ENCODE peak calls at places on chromosomes 12 and 14, in four cellular contexts. U is CD14-positive monocyte; H is GDM1; T is activated CD8-positive, alpha-beta memory T cell treated with anti-CD3 and anti-CD28 coated beads for 24 hours. Q is an unnamed sample.

GRCh38 chr14:50260511-50260910 is 29.1 kb upstream of the SOS2 start:
- DNase-seq in U (no peak), H (peak; percentile 1), T (no peak), Q (no peak)

GRCh38 chr12:114746297-114747074 is 62.5 kb upstream of the TBX3 start:
- DNase-seq in T (no peak), U (no peak), H (no peak), Q (no peak)

GRCh38 chr14:61877050-61877390 is 114.8 kb downstream of the SNAPC1 start:
- DNase-seq in T (no peak), H (no peak), U (no peak), Q (no peak)

GRCh38 chr14:33184587-33184986 is 245.9 kb downstream of the NPAS3 start:
- DNase-seq in U (no peak), T (no peak), H (no peak), Q (no peak)

GRCh38 chr14:71113376-71113775 is 206.1 kb downstream of the PCNX1 start:
- DNase-seq in T (no peak), U (no peak), H (no peak), Q (no peak)

GRCh38 chr12:44654641-44655625 is 221.2 kb downstream of the NELL2 start:
- DNase-seq in H (no peak), U (no peak), T (no peak), Q (no peak)

GRCh38 chr14:77458249-77458950 is 507 bp downstream of the AHSA1 start:
- DNase-seq in H (no peak), U (no peak), T (peak; percentile 77), Q (no peak)

GRCh38 chr14:36852853-36853634 is 191.4 kb downstream of the PAX9 start:
- DNase-seq in H (no peak), U (no peak), T (no peak), Q (no peak)

GRCh38 chr12:4539167-4539870 is 629 bp downstream of the RAD51AP1 start:
- DNase-seq in T (no peak), H (no peak), U (no peak), Q (no peak)

GRCh38 chr14:49977126-49977841 is 84.4 kb downstream of the ARF6 start:
- DNase-seq in H (peak; percentile 49), T (peak; percentile 73), U (peak; percentile 67), Q (peak; percentile 17)

GRCh38 chr12:132804426-132804861 is 24.2 kb downstream of the GOLGA3 start:
- DNase-seq in U (no peak), H (no peak), T (no peak), Q (no peak)

GRCh38 chr14:102805454-102805891 is 28.2 kb downstream of the TRAF3 start:
- DNase-seq in H (peak; percentile 14), U (no peak), T (peak; percentile 73), Q (no peak)